ENCODE peak calls at places on chromosomes 12 and 14, in eight cellular contexts. G is coronary artery; L is heart left ventricle; H is choroid plexus epithelial cell; O is progenitor cell of endocrine pancreas; Z is NCI-H1436; Y is neural crest cell; U is stimulated activated CD8-positive, alpha-beta memory T cell treated with anti-CD3 and anti-CD28 coated beads, Interleukin-7, amount 100 ng/mL, for 48 hours. K is an unnamed sample.

GRCh38 chr14:76958975-76959710 is 69.4 kb downstream of the IRF2BPL start:
- DNase-seq in G (peak), L (peak), H (no peak), O (no peak), Z (no peak), Y (no peak), U (no peak), K (no peak)

GRCh38 chr12:12465522-12465921 is 97.1 kb downstream of the DUSP16 start:
- DNase-seq in G (no peak), L (no peak), H (no peak), O (no peak), Z (no peak), Y (no peak), U (no peak), K (no peak)

GRCh38 chr14:68349900-68350323 is 443.0 kb downstream of the ZFP36L1 start:
- DNase-seq in G (no peak), L (no peak), H (peak), O (no peak), Z (peak), Y (no peak), U (no peak), K (peak)

GRCh38 chr12:64825143-64826011 is 930 bp downstream of the TBC1D30 start:
- DNase-seq in G (no peak), L (no peak), H (no peak), O (no peak), Z (peak), Y (no peak), U (no peak), K (no peak)

GRCh38 chr12:66235626-66236281 is 46.7 kb downstream of the IRAK3 start:
- DNase-seq in G (no peak), L (no peak), H (peak), O (no peak), Z (no peak), Y (no peak), U (no peak), K (no peak)

GRCh38 chr14:24889843-24890242 is 160.1 kb downstream of the STXBP6 start:
- DNase-seq in G (no peak), L (no peak), H (no peak), O (no peak), Z (no peak), Y (no peak), U (no peak), K (no peak)

GRCh38 chr12:49580572-49581535 is 12.9 kb upstream of the MCRS1 start:
- DNase-seq in G (no peak), L (peak), H (peak), O (peak), Z (peak), Y (peak), U (no peak), K (peak)

GRCh38 chr12:6310771-6311610 is 509 bp downstream of the PLEKHG6 start:
- DNase-seq in G (no peak), L (no peak), H (no peak), O (no peak), Z (no peak), Y (no peak), U (no peak), K (no peak)

K was measured in skeletal muscle cell.